ENCODE peak calls at places on chromosomes 3 and 15, in eight cellular contexts. X is GM12865, B is H9, O is colonic mucosa, I is keratinocyte, P is GM06990, H is AG09319, A is GM10248. Z is an unnamed sample.

GRCh38 chr3:187743195-187744141 is 1.8 kb downstream of the BCL6 start:
- DNase-seq in X (no peak), B (no peak), O (peak; percentile 65), I (no peak), P (no peak), H (no peak), A (no peak), Z (no peak)

GRCh38 chr3:81245043-81245442 is 516.4 kb downstream of the GBE1 start:
- DNase-seq in X (no peak), B (no peak), O (no peak), I (no peak), P (no peak), H (no peak), A (no peak), Z (no peak)

GRCh38 chr15:85730001-85730820 is 64.5 kb downstream of the KLHL25 start:
- DNase-seq in X (peak; percentile 72), B (no peak), O (peak; percentile 70), I (peak; percentile 35), P (no peak), H (no peak), A (peak; percentile 62), Z (peak; percentile 71)

GRCh38 chr15:83928878-83929418 is 275.0 kb downstream of the ADAMTSL3 start:
- DNase-seq in X (peak; percentile 79), B (no peak), O (no peak), I (no peak), P (no peak), H (no peak), A (no peak), Z (no peak)

GRCh38 chr15:36053746-36054145 is 507.8 kb upstream of the DPH6 start:
- DNase-seq in X (no peak), B (no peak), O (no peak), I (no peak), P (no peak), H (no peak), A (no peak), Z (no peak)

GRCh38 chr15:96392380-96393208 is 62.1 kb downstream of the NR2F2 start:
- DNase-seq in X (no peak), B (peak; percentile 77), O (no peak), I (no peak), P (no peak), H (no peak), A (no peak), Z (no peak)

GRCh38 chr3:193620650-193621049 is 27.6 kb downstream of the OPA1 start:
- DNase-seq in X (peak; percentile 59), B (no peak), O (no peak), I (no peak), P (peak; percentile 22), H (peak; percentile 3), A (peak; percentile 28), Z (peak; percentile 25)

GRCh38 chr3:104606812-104607211 is 759.9 kb upstream of the ALCAM start:
- DNase-seq in X (no peak), B (no peak), O (no peak), I (no peak), P (no peak), H (no peak), A (no peak), Z (no peak)

GRCh38 chr3:122893754-122894668 is 99.1 kb downstream of the SLC49A4 start:
- DNase-seq in X (no peak), B (peak; percentile 47), O (no peak), I (no peak), P (no peak), H (peak; percentile 1), A (no peak), Z (no peak)

GRCh38 chr15:96878129-96878528 is 547.6 kb downstream of the NR2F2 start:
- DNase-seq in X (no peak), B (no peak), O (no peak), I (no peak), P (no peak), H (no peak), A (no peak), Z (no peak)

GRCh38 chr3:186671051-186671450 is 5.2 kb downstream of the HRG start:
- DNase-seq in X (no peak), B (no peak), O (no peak), I (no peak), P (no peak), H (no peak), A (no peak), Z (no peak)

GRCh38 chr3:171172070-171172469 is 145.6 kb upstream of the SLC2A2 start:
- DNase-seq in X (no peak), B (no peak), O (no peak), I (no peak), P (no peak), H (no peak), A (no peak), Z (no peak)

GRCh38 chr3:120858501-120858900 is 49.5 kb upstream of the STXBP5L start:
- DNase-seq in X (no peak), B (no peak), O (no peak), I (no peak), P (no peak), H (no peak), A (no peak), Z (no peak)

DNA sequence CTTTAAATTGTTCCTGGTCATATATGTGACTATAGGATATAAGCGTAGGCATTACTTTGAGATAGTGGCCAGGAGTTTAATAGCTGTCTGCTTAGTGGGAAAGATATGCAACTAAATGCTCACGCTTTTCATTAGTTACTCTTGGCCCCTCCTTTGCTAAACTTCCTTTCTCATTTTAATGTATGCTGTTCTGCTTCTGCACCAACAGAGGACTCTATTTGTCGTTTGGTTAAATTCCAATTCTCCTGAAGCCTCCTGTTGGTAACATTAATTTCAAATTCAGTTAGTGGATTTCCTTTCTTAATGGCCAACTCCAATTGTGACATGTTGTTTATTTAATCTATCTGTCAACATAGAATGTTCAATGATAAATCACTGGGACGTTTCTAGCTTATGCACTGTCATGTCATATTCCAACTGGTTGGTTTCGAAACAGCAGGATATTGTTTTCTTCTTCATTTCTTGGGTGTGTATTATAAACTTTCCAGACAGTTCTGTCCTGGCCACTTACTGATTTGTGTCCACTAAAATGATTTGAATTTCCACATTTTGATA is 467.4 kb upstream of the BCHE start:
- DNase-seq in X (no peak), B (no peak), O (no peak), I (no peak), P (no peak), H (no peak), A (no peak), Z (no peak)
- TF ChIP-seq CTCF in X (no peak), B (no peak), O (no peak), I (no peak), P (no peak), H (no peak), A (no peak), Z (no peak)

GRCh38 chr3:111694471-111694870 is 99.3 kb upstream of the ZBED2 start:
- DNase-seq in X (no peak), B (no peak), O (no peak), I (no peak), P (no peak), H (no peak), A (no peak), Z (no peak)

GRCh38 chr3:111691293-111691909 is 96.3 kb upstream of the ZBED2 start:
- DNase-seq in X (peak; percentile 31), B (no peak), O (no peak), I (no peak), P (no peak), H (peak; percentile 40), A (peak; percentile 28), Z (no peak)

GRCh38 chr3:111700054-111700453 is 104.9 kb upstream of the ZBED2 start:
- DNase-seq in X (no peak), B (no peak), O (no peak), I (no peak), P (no peak), H (no peak), A (no peak), Z (no peak)

GRCh38 chr3:111692593-111693552 is 97.7 kb upstream of the ZBED2 start:
- DNase-seq in X (no peak), B (no peak), O (no peak), I (no peak), P (no peak), H (no peak), A (no peak), Z (no peak)

GRCh38 chr3:111695584-111696213 is 100.6 kb upstream of the ZBED2 start:
- DNase-seq in X (no peak), B (no peak), O (no peak), I (peak; percentile 40), P (no peak), H (peak; percentile 31), A (no peak), Z (no peak)
- TF ChIP-seq CTCF in X (no peak), B (no peak), O (no peak), I (no peak), P (no peak), H (no peak), A (no peak), Z (no peak)

GRCh38 chr3:15333099-15333956 is 942 bp upstream of the SH3BP5 start:
- DNase-seq in X (no peak), B (no peak), O (no peak), I (no peak), P (no peak), H (no peak), A (no peak), Z (no peak)

GRCh38 chr3:15332405-15333098 is at the start of gene SH3BP5:
- DNase-seq in X (peak; percentile 80), B (peak; percentile 81), O (peak; percentile 69), I (no peak), P (peak; percentile 85), H (no peak), A (peak; percentile 88), Z (peak; percentile 91)

GRCh38 chr3:15330031-15330596 is 2.3 kb downstream of the SH3BP5 start:
- DNase-seq in X (peak; percentile 26), B (no peak), O (no peak), I (no peak), P (no peak), H (peak; percentile 81), A (no peak), Z (peak; percentile 29)

GRCh38 chr3:15331072-15331605 is 1.2 kb downstream of the SH3BP5 start:
- DNase-seq in X (no peak), B (no peak), O (no peak), I (no peak), P (no peak), H (no peak), A (no peak), Z (no peak)

GRCh38 chr3:15331606-15332404 is 581 bp downstream of the SH3BP5 start:
- DNase-seq in X (peak; percentile 25), B (peak; percentile 35), O (no peak), I (no peak), P (peak; percentile 54), H (no peak), A (peak; percentile 32), Z (peak; percentile 63)
- TF ChIP-seq CTCF in X (no peak), B (no peak), O (no peak), I (no peak), P (no peak), H (no peak), A (no peak), Z (no peak)

GRCh38 chr3:46674031-46674592 is 19.4 kb downstream of the ALS2CL start:
- DNase-seq in X (no peak), B (no peak), O (no peak), I (no peak), P (no peak), H (no peak), A (no peak), Z (no peak)
- TF ChIP-seq CTCF in X (no peak), B (peak; percentile 50), O (no peak), I (no peak), P (peak; percentile 32), H (peak; percentile 1), A (no peak), Z (no peak)

DNA sequence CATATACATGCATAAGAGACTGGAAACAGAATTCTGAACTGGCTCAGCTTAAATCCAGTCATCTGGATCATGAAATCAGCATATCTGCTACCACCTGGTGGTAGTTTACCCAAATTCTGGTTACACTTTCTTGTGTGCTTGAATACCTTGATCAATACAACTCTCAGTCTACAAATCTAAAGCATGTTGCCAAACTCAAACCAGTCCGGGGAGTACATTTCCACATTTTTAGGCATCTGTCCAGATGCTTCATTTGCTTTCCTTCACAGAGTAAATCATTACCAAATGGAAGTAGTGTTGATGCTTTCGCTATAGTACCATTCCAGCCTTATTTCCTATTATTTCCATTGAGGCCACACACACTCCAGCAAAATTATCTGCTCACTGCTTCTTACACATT is 126.4 kb downstream of the P2RY1 start:
- DNase-seq in X (peak; percentile 63), B (no peak), O (peak; percentile 22), I (no peak), P (no peak), H (peak; percentile 11), A (peak; percentile 23), Z (peak; percentile 27)
- TF ChIP-seq CTCF in X (peak; percentile 37), B (peak; percentile 59), O (peak; percentile 35), I (no peak), P (peak; percentile 41), H (peak; percentile 23), A (peak; percentile 31), Z (no peak)